ENCODE peak calls at places on chromosomes 3 and 15, in six cellular contexts. T, J, H, W, Y and V are unnamed samples.

GRCh38 chr3:179189764-179190163 is 41.6 kb downstream of the PIK3CA start:
- DNase-seq in T (peak; percentile 71), J (peak; percentile 41), H (no peak), W (no peak), Y (no peak), V (peak; percentile 90)

GRCh38 chr3:16513141-16514020 is at the start of gene RFTN1:
- DNase-seq in T (peak; percentile 81), J (peak; percentile 54), H (no peak), W (peak; percentile 31), Y (peak; percentile 63), V (peak; percentile 47)

GRCh38 chr3:157073810-157074209 is 86.1 kb downstream of the CCNL1 start:
- DNase-seq in T (peak; percentile 86), J (peak; percentile 72), H (no peak), W (no peak), Y (peak; percentile 58), V (peak; percentile 53)

GRCh38 chr3:66082679-66083078 is 44.0 kb upstream of the MAGI1 start:
- DNase-seq in T (no peak), J (no peak), H (no peak), W (no peak), Y (no peak), V (no peak)

GRCh38 chr15:42100021-42100800 is 5.8 kb upstream of the PLA2G4D start:
- DNase-seq in T (peak; percentile 46), J (no peak), H (no peak), W (no peak), Y (peak; percentile 86), V (no peak)

GRCh38 chr3:71035314-71035713 is 548.2 kb downstream of the FOXP1 start:
- DNase-seq in T (peak; percentile 49), J (peak; percentile 77), H (no peak), W (no peak), Y (peak; percentile 95), V (peak; percentile 79)

GRCh38 chr15:75712668-75713337 is at the start of gene CSPG4:
- DNase-seq in T (peak; percentile 71), J (peak; percentile 68), H (no peak), W (no peak), Y (peak; percentile 47), V (peak; percentile 71)

GRCh38 chr15:74537736-74538135 is 3.3 kb upstream of the ARID3B start:
- DNase-seq in T (no peak), J (no peak), H (no peak), W (no peak), Y (peak; percentile 9), V (no peak)

GRCh38 chr15:31487811-31488436 is 161.3 kb downstream of the KLF13 start:
- DNase-seq in T (no peak), J (peak; percentile 6), H (no peak), W (no peak), Y (peak; percentile 27), V (peak; percentile 37)

GRCh38 chr3:122245513-122246174 is 62.2 kb downstream of the CASR start:
- DNase-seq in T (peak; percentile 51), J (peak; percentile 81), H (no peak), W (no peak), Y (peak; percentile 27), V (no peak)

GRCh38 chr3:10517616-10518015 is 12.2 kb upstream of the ATP2B2 start:
- DNase-seq in T (no peak), J (no peak), H (no peak), W (no peak), Y (no peak), V (no peak)

GRCh38 chr15:49860101-49860500 is 239.3 kb downstream of the DTWD1 start:
- DNase-seq in T (no peak), J (peak; percentile 92), H (no peak), W (no peak), Y (no peak), V (peak; percentile 59)
- H2AFZ ChIP-seq in T (no peak overlapping the region), J (no peak overlapping the region), H (no peak overlapping the region), W (no peak overlapping the region), Y (no peak overlapping the region), V (no peak overlapping the region)

DNA sequence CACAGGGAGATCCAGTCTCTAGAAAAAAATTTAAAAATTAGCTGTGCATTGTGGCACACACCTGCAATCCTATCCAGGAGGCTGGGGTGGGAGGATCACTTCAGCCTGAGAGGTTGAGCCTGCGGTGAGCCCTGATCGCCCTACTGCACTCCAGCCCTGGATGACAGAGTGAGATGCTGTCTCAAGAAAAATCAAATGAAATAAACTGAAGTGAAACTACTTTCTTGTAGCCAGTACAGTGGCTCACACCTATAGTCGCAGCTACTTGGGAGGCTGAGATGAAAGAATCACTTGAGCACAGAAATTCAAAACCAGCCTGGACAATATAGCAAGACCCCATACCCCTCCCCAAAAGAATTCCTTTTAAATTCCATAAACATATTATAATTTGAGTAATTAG is 35.4 kb downstream of the SMARCC1 start:
- DNase-seq in T (no peak), J (no peak), H (no peak), W (no peak), Y (no peak), V (no peak)
- H2AFZ ChIP-seq in T (no peak overlapping the region), J (no peak overlapping the region), H (no peak overlapping the region), W (no peak overlapping the region), Y (no peak overlapping the region), V (no peak overlapping the region)

GRCh38 chr3:127590593-127591477 is at the start of gene TPRA1:
- DNase-seq in T (peak; percentile 99), J (peak; percentile 94), H (peak; percentile 98), W (peak; percentile 95), Y (peak; percentile 92), V (peak; percentile 97)

GRCh38 chr3:127589600-127590281 is 792 bp downstream of the TPRA1 start:
- DNase-seq in T (peak; percentile 33), J (no peak), H (no peak), W (no peak), Y (peak; percentile 19), V (no peak)

GRCh38 chr3:127588675-127589577 is 1.6 kb downstream of the TPRA1 start:
- DNase-seq in T (peak; percentile 87), J (peak; percentile 72), H (peak; percentile 23), W (no peak), Y (peak; percentile 48), V (peak; percentile 81)

GRCh38 chr3:127587876-127588275 is 2.7 kb downstream of the TPRA1 start:
- DNase-seq in T (no peak), J (no peak), H (no peak), W (no peak), Y (no peak), V (no peak)

GRCh38 chr3:127590282-127590592 is 296 bp downstream of the TPRA1 start:
- DNase-seq in T (no peak), J (no peak), H (no peak), W (no peak), Y (no peak), V (no peak)
- H2AFZ ChIP-seq in T (peak overlapping the region; percentile 32), J (peak overlapping the region; percentile 89), H (no peak overlapping the region), W (peak overlapping the region; percentile 91), Y (peak overlapping the region; percentile 30), V (peak overlapping the region; percentile 67)

GRCh38 chr15:83998486-83998885 is 237.1 kb upstream of the GOLGA6L4 start:
- DNase-seq in T (no peak), J (no peak), H (no peak), W (no peak), Y (peak; percentile 56), V (no peak)
- H2AFZ ChIP-seq in T (no peak overlapping the region), J (no peak overlapping the region), H (no peak overlapping the region), W (no peak overlapping the region), Y (no peak overlapping the region), V (no peak overlapping the region)